ENCODE peak calls at places on chromosomes 2 and 18, in eight cellular contexts. One of them, this sample, is unnamed.

GRCh38 chr18:48539406-48540328 is 836 bp downstream of the CTIF start:
- DNase-seq in ureter: peak
- DNase-seq in nephron progenitor cell: peak
- DNase-seq in SHP77: peak
- DNase-seq in smooth muscle cell of the brain vasculature: no peak
- DNase-seq in GM20000: peak
- DNase-seq in stimulated activated CD8-positive, alpha-beta memory T cell treated with anti-CD3 and anti-CD28 coated beads, Interleukin-15, amount 100 ng/mL, for 24 hours: no peak
- DNase-seq in fibroblast of pulmonary artery: peak
- DNase-seq in this sample: no peak

GRCh38 chr18:79548077-79548450 is 131.5 kb upstream of the CTDP1 start:
- DNase-seq in GM20000: no peak
- DNase-seq in stimulated activated CD8-positive, alpha-beta memory T cell treated with anti-CD3 and anti-CD28 coated beads, Interleukin-15, amount 100 ng/mL, for 24 hours: no peak
- DNase-seq in fibroblast of pulmonary artery: no peak
- DNase-seq in smooth muscle cell of the brain vasculature: no peak
- DNase-seq in SHP77: no peak
- DNase-seq in ureter: peak
- DNase-seq in nephron progenitor cell: no peak
- DNase-seq in this sample: no peak

GRCh38 chr2:44937688-44938240 is 3.7 kb upstream of the SIX3 start:
- DNase-seq in ureter: no peak
- DNase-seq in fibroblast of pulmonary artery: no peak
- DNase-seq in GM20000: peak
- DNase-seq in nephron progenitor cell: no peak
- DNase-seq in stimulated activated CD8-positive, alpha-beta memory T cell treated with anti-CD3 and anti-CD28 coated beads, Interleukin-15, amount 100 ng/mL, for 24 hours: no peak
- DNase-seq in SHP77: no peak
- DNase-seq in smooth muscle cell of the brain vasculature: no peak
- DNase-seq in this sample: no peak

GRCh38 chr18:76573325-76574025 is 78.4 kb upstream of the ZNF516 start:
- DNase-seq in SHP77: peak
- DNase-seq in GM20000: no peak
- DNase-seq in fibroblast of pulmonary artery: peak
- DNase-seq in nephron progenitor cell: no peak
- DNase-seq in smooth muscle cell of the brain vasculature: no peak
- DNase-seq in ureter: no peak
- DNase-seq in stimulated activated CD8-positive, alpha-beta memory T cell treated with anti-CD3 and anti-CD28 coated beads, Interleukin-15, amount 100 ng/mL, for 24 hours: no peak
- DNase-seq in this sample: no peak

GRCh38 chr2:143297182-143297581 is 168.0 kb downstream of the ARHGAP15 start:
- DNase-seq in smooth muscle cell of the brain vasculature: no peak
- DNase-seq in GM20000: no peak
- DNase-seq in stimulated activated CD8-positive, alpha-beta memory T cell treated with anti-CD3 and anti-CD28 coated beads, Interleukin-15, amount 100 ng/mL, for 24 hours: no peak
- DNase-seq in nephron progenitor cell: no peak
- DNase-seq in SHP77: no peak
- DNase-seq in fibroblast of pulmonary artery: no peak
- DNase-seq in ureter: no peak
- DNase-seq in this sample: no peak

GRCh38 chr2:113979172-113980128 is 89.6 kb downstream of the ACTR3 start:
- DNase-seq in fibroblast of pulmonary artery: no peak
- DNase-seq in nephron progenitor cell: no peak
- DNase-seq in smooth muscle cell of the brain vasculature: no peak
- DNase-seq in ureter: no peak
- DNase-seq in stimulated activated CD8-positive, alpha-beta memory T cell treated with anti-CD3 and anti-CD28 coated beads, Interleukin-15, amount 100 ng/mL, for 24 hours: peak
- DNase-seq in GM20000: peak
- DNase-seq in SHP77: no peak
- DNase-seq in this sample: no peak

GRCh38 chr2:127015106-127015910 is 91.6 kb downstream of the BIN1 start:
- DNase-seq in stimulated activated CD8-positive, alpha-beta memory T cell treated with anti-CD3 and anti-CD28 coated beads, Interleukin-15, amount 100 ng/mL, for 24 hours: no peak
- DNase-seq in smooth muscle cell of the brain vasculature: no peak
- DNase-seq in nephron progenitor cell: no peak
- DNase-seq in fibroblast of pulmonary artery: no peak
- DNase-seq in GM20000: no peak
- DNase-seq in SHP77: no peak
- DNase-seq in ureter: no peak
- DNase-seq in this sample: no peak

GRCh38 chr2:64542071-64543005 is 18.2 kb downstream of the AFTPH start:
- DNase-seq in smooth muscle cell of the brain vasculature: no peak
- DNase-seq in stimulated activated CD8-positive, alpha-beta memory T cell treated with anti-CD3 and anti-CD28 coated beads, Interleukin-15, amount 100 ng/mL, for 24 hours: no peak
- DNase-seq in GM20000: no peak
- DNase-seq in SHP77: no peak
- DNase-seq in nephron progenitor cell: no peak
- DNase-seq in ureter: no peak
- DNase-seq in fibroblast of pulmonary artery: no peak
- DNase-seq in this sample: no peak

GRCh38 chr18:62663731-62664336 is 51.5 kb upstream of the PHLPP1 start:
- DNase-seq in fibroblast of pulmonary artery: peak
- DNase-seq in smooth muscle cell of the brain vasculature: peak
- DNase-seq in SHP77: no peak
- DNase-seq in stimulated activated CD8-positive, alpha-beta memory T cell treated with anti-CD3 and anti-CD28 coated beads, Interleukin-15, amount 100 ng/mL, for 24 hours: no peak
- DNase-seq in GM20000: peak
- DNase-seq in ureter: no peak
- DNase-seq in nephron progenitor cell: no peak
- DNase-seq in this sample: no peak

GRCh38 chr2:160532388-160532787 is 38.8 kb upstream of the RBMS1 start:
- DNase-seq in SHP77: no peak
- DNase-seq in fibroblast of pulmonary artery: no peak
- DNase-seq in stimulated activated CD8-positive, alpha-beta memory T cell treated with anti-CD3 and anti-CD28 coated beads, Interleukin-15, amount 100 ng/mL, for 24 hours: no peak
- DNase-seq in GM20000: no peak
- DNase-seq in smooth muscle cell of the brain vasculature: no peak
- DNase-seq in ureter: no peak
- DNase-seq in nephron progenitor cell: no peak
- DNase-seq in this sample: no peak

GRCh38 chr2:200466703-200467418 is 43.0 kb downstream of the KCTD18 start:
- DNase-seq in stimulated activated CD8-positive, alpha-beta memory T cell treated with anti-CD3 and anti-CD28 coated beads, Interleukin-15, amount 100 ng/mL, for 24 hours: no peak
- DNase-seq in nephron progenitor cell: no peak
- DNase-seq in GM20000: no peak
- DNase-seq in ureter: no peak
- DNase-seq in SHP77: no peak
- DNase-seq in fibroblast of pulmonary artery: peak
- DNase-seq in smooth muscle cell of the brain vasculature: no peak
- DNase-seq in this sample: no peak

GRCh38 chr2:241724259-241724974 is 10.0 kb upstream of the D2HGDH start:
- DNase-seq in ureter: no peak
- DNase-seq in stimulated activated CD8-positive, alpha-beta memory T cell treated with anti-CD3 and anti-CD28 coated beads, Interleukin-15, amount 100 ng/mL, for 24 hours: no peak
- DNase-seq in SHP77: no peak
- DNase-seq in nephron progenitor cell: no peak
- DNase-seq in smooth muscle cell of the brain vasculature: no peak
- DNase-seq in GM20000: peak
- DNase-seq in fibroblast of pulmonary artery: no peak
- DNase-seq in this sample: no peak

GRCh38 chr2:67463810-67464209 is 66.7 kb downstream of the ETAA1 start:
- DNase-seq in nephron progenitor cell: no peak
- DNase-seq in stimulated activated CD8-positive, alpha-beta memory T cell treated with anti-CD3 and anti-CD28 coated beads, Interleukin-15, amount 100 ng/mL, for 24 hours: no peak
- DNase-seq in fibroblast of pulmonary artery: peak
- DNase-seq in ureter: no peak
- DNase-seq in SHP77: peak
- DNase-seq in GM20000: no peak
- DNase-seq in smooth muscle cell of the brain vasculature: no peak
- DNase-seq in this sample: peak

GRCh38 chr2:81077396-81077795 is 772.8 kb upstream of the LRRTM1 start:
- DNase-seq in GM20000: no peak
- DNase-seq in fibroblast of pulmonary artery: no peak
- DNase-seq in stimulated activated CD8-positive, alpha-beta memory T cell treated with anti-CD3 and anti-CD28 coated beads, Interleukin-15, amount 100 ng/mL, for 24 hours: no peak
- DNase-seq in smooth muscle cell of the brain vasculature: no peak
- DNase-seq in ureter: no peak
- DNase-seq in nephron progenitor cell: no peak
- DNase-seq in SHP77: no peak
- DNase-seq in this sample: no peak